ENCODE peak calls at places on chromosomes 1 and 21, in ten cellular contexts. K is CD8-positive, alpha-beta memory T cell; X is effector memory CD4-positive, alpha-beta T cell; F is HepG2; E is SK-N-SH; M is IMR-90; S is MM.1S; B is tibial artery; R is heart left ventricle; W is Panc1. Z is an unnamed sample.

GRCh38 chr1:155241069-155241679 is 14.1 kb downstream of the ENTREP3 start:
- DNase-seq in X (peak; percentile 69), R (peak; percentile 61), S (peak; percentile 89), W (no peak), B (no peak), K (peak; percentile 42), M (peak; percentile 83), E (peak; percentile 82), F (peak; percentile 80), Z (peak; percentile 66)

GRCh38 chr1:172976222-172977041 is 74.3 kb downstream of the TNFSF18 start:
- DNase-seq in R (no peak), F (peak; percentile 87), B (no peak), X (no peak), M (peak; percentile 87), S (no peak), W (no peak), E (no peak), K (no peak), Z (no peak)

GRCh38 chr1:26127235-26128163 is 15.9 kb downstream of the PDIK1L start:
- DNase-seq in W (no peak), R (no peak), S (no peak), K (no peak), X (no peak), F (no peak), B (no peak), M (no peak), E (no peak), Z (peak; percentile 7)

GRCh38 chr1:220655509-220655908 is 34.7 kb upstream of the C1orf115 start:
- DNase-seq in E (no peak), K (no peak), B (no peak), M (no peak), F (no peak), S (peak; percentile 15), W (no peak), R (no peak), X (no peak), Z (no peak)

GRCh38 chr1:196372896-196373536 is 235.2 kb downstream of the KCNT2 start:
- DNase-seq in X (no peak), K (no peak), M (peak; percentile 47), E (peak; percentile 3), B (no peak), R (no peak), S (peak; percentile 57), W (no peak), F (peak; percentile 27), Z (no peak)

GRCh38 chr1:193356249-193356648 is 169.8 kb upstream of the B3GALT2 start:
- DNase-seq in B (no peak), S (no peak), E (no peak), X (no peak), F (no peak), W (no peak), R (peak; percentile 75), K (no peak), M (no peak), Z (no peak)

GRCh38 chr1:205598841-205599666 is 32.8 kb downstream of the ELK4 start:
- DNase-seq in E (no peak), S (no peak), M (peak; percentile 99), W (no peak), F (no peak), K (no peak), B (peak; percentile 84), X (no peak), R (peak; percentile 84), Z (no peak)

GRCh38 chr1:223102797-223103533 is 40.1 kb downstream of the TLR5 start:
- DNase-seq in B (peak; percentile 61), X (no peak), K (no peak), S (no peak), R (peak; percentile 62), F (no peak), M (no peak), W (no peak), E (peak; percentile 37), Z (no peak)

GRCh38 chr1:9539829-9540550 is 725 bp downstream of the SLC25A33 start:
- DNase-seq in F (no peak), K (peak; percentile 2), R (peak; percentile 54), E (peak; percentile 87), M (peak; percentile 21), X (peak; percentile 43), W (no peak), B (peak; percentile 73), S (peak; percentile 33), Z (peak; percentile 13)

GRCh38 chr1:29245876-29246275 is 9.6 kb downstream of the PTPRU start:
- DNase-seq in W (peak; percentile 24), K (no peak), E (peak; percentile 68), M (peak; percentile 53), X (no peak), S (peak; percentile 29), B (peak; percentile 48), R (no peak), F (peak; percentile 51), Z (no peak)

GRCh38 chr1:243912347-243912746 is 62.3 kb upstream of the AKT3 start:
- DNase-seq in E (no peak), R (no peak), S (no peak), B (no peak), W (no peak), X (no peak), F (no peak), M (no peak), K (no peak), Z (no peak)

GRCh38 chr21:15423676-15424445 is 305.9 kb upstream of the USP25 start:
- DNase-seq in K (no peak), S (no peak), F (no peak), M (no peak), X (no peak), R (no peak), E (no peak), B (no peak), W (no peak), Z (no peak)

GRCh38 chr1:150516616-150517015 is 1.1 kb downstream of the FALEC start:
- DNase-seq in B (no peak), W (no peak), F (peak; percentile 49), E (no peak), M (no peak), R (no peak), S (no peak), X (no peak), K (no peak), Z (no peak)

GRCh38 chr21:41769106-41769505 is 2.3 kb upstream of the RIPK4 start:
- DNase-seq in F (no peak), X (no peak), M (no peak), W (no peak), S (no peak), E (no peak), B (peak; percentile 49), K (no peak), R (no peak), Z (no peak)

GRCh38 chr1:19644761-19645543 is 841 bp downstream of the NBL1 start:
- DNase-seq in B (no peak), W (no peak), S (no peak), F (no peak), K (no peak), E (peak; percentile 77), M (no peak), X (no peak), R (peak; percentile 55), Z (peak; percentile 53)

GRCh38 chr1:42930178-42931107 is 28.2 kb downstream of the SLC2A1 start:
- DNase-seq in X (no peak), E (no peak), M (no peak), W (no peak), R (no peak), S (no peak), F (no peak), K (no peak), B (peak; percentile 46), Z (no peak)

GRCh38 chr1:117794073-117794472 is 135.3 kb downstream of the GDAP2 start:
- DNase-seq in F (no peak), K (no peak), R (peak; percentile 30), S (no peak), B (no peak), X (no peak), E (no peak), W (no peak), M (peak; percentile 68), Z (no peak)

GRCh38 chr21:28754127-28754611 is 238.5 kb downstream of the LTN1 start:
- DNase-seq in K (no peak), E (no peak), B (no peak), M (peak; percentile 96), W (no peak), X (no peak), F (no peak), S (no peak), R (peak; percentile 87), Z (no peak)

GRCh38 chr1:30683699-30684098 is 39.7 kb downstream of the MATN1 start:
- DNase-seq in K (no peak), X (no peak), M (no peak), W (no peak), F (no peak), E (no peak), R (no peak), B (peak; percentile 29), S (no peak), Z (no peak)

DNA sequence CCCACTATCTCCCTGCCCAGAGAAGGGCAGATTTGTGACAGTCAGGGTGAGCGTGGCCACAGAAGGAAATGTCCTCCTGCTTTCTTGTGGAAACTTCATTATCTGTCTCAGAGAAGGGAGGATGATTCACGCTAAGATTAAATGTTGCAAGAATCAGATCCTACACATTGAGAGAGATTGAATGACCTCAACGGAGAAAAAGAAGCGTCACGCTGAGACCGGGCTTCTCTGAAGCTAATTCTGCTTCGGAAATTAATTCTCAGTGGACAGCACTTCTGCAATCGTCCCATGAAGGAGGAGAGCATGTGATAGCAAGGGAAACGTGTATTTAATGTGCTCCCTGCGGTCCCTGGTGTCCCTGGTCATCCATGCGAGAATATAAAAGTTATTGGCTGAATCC is 19.8 kb upstream of the C1orf21 start:
- DNase-seq in F (no peak), X (no peak), R (no peak), M (no peak), S (no peak), B (no peak), E (no peak), K (no peak), W (no peak), Z (no peak)
- H3K27me3 ChIP-seq in F (peaks cover 10% of the 10 kb centered on the region), X (no peaks in the 10 kb centered on the region), R (no peaks in the 10 kb centered on the region), M (peaks cover 2% of the 10 kb centered on the region), S (no peaks in the 10 kb centered on the region), B (no peaks in the 10 kb centered on the region), E (no peaks in the 10 kb centered on the region), K (peaks cover 2% of the 10 kb centered on the region), W (no peaks in the 10 kb centered on the region), Z (no peaks in the 10 kb centered on the region)

GRCh38 chr1:182143154-182143657 is 81.7 kb upstream of the ZNF648 start:
- DNase-seq in X (peak; percentile 74), F (peak; percentile 71), M (peak; percentile 69), R (peak; percentile 89), K (peak; percentile 88), E (peak; percentile 75), W (peak; percentile 51), S (peak; percentile 90), B (peak; percentile 96), Z (peak; percentile 79)
- H3K4me3 ChIP-seq in X (no peak overlapping the region), F (no peak overlapping the region), M (no peak overlapping the region), R (no peak overlapping the region), K (no peak overlapping the region), E (no peak overlapping the region), W (no peak overlapping the region), S (no peak overlapping the region), B (no peak overlapping the region), Z (no peak overlapping the region)

GRCh38 chr1:197920345-197921117 is 3.4 kb downstream of the LHX9 start:
- DNase-seq in S (no peak), R (no peak), F (no peak), M (no peak), B (no peak), E (no peak), X (no peak), K (no peak), W (no peak), Z (no peak)
- H3K4me1 ChIP-seq in S (no peaks in the 10 kb centered on the region), R (no peaks in the 10 kb centered on the region), F (peaks cover 36% of the 10 kb centered on the region), M (no peaks in the 10 kb centered on the region), B (peaks cover 34% of the 10 kb centered on the region), E (peaks cover 19% of the 10 kb centered on the region), X (peaks cover 45% of the 10 kb centered on the region), K (peaks cover 45% of the 10 kb centered on the region), W (peaks cover 11% of the 10 kb centered on the region), Z (peaks cover 45% of the 10 kb centered on the region)

GRCh38 chr1:53581476-53581875 is 122.3 kb downstream of the DMRTB1 start:
- DNase-seq in X (no peak), W (no peak), K (no peak), M (no peak), S (no peak), E (no peak), R (no peak), B (peak; percentile 33), F (no peak), Z (no peak)
- H3K27me3 ChIP-seq in X (no peaks in the 10 kb centered on the region), W (no peaks in the 10 kb centered on the region), K (no peaks in the 10 kb centered on the region), M (no peaks in the 10 kb centered on the region), S (no peaks in the 10 kb centered on the region), E (no peaks in the 10 kb centered on the region), R (no peaks in the 10 kb centered on the region), B (peaks cover 6% of the 10 kb centered on the region), F (peaks cover 41% of the 10 kb centered on the region), Z (no peaks in the 10 kb centered on the region)

Z was measured in naive thymus-derived CD4-positive, alpha-beta T cell.